ENCODE peak calls at places on chromosome 3, in six cellular contexts. G, J, K, D, L and Y are unnamed samples.

GRCh38 chr3:107753494-107753893 is 230.7 kb downstream of the BBX start:
- DNase-seq in L (peak), K (peak), D (no peak), J (peak), G (no peak), Y (no peak)

GRCh38 chr3:65810277-65810676 is 228.4 kb downstream of the MAGI1 start:
- DNase-seq in L (no peak), G (no peak), K (no peak), D (no peak), J (no peak), Y (no peak)

GRCh38 chr3:189839576-189839975 is 208.4 kb downstream of the TP63 start:
- DNase-seq in D (no peak), L (no peak), K (no peak), G (no peak), J (peak), Y (no peak)

GRCh38 chr3:188830955-188831354 is 340.8 kb upstream of the TPRG1 start:
- DNase-seq in G (no peak), J (no peak), D (no peak), L (no peak), K (no peak), Y (no peak)

GRCh38 chr3:151203053-151203420 is at the start of gene GPR171:
- DNase-seq in G (no peak), K (no peak), D (no peak), L (no peak), J (no peak), Y (no peak)

GRCh38 chr3:141335531-141336042 is 32.7 kb upstream of the ZBTB38 start:
- DNase-seq in K (no peak), D (no peak), G (no peak), J (peak), L (no peak), Y (no peak)

GRCh38 chr3:86969500-86970189 is 21.3 kb downstream of the VGLL3 start:
- DNase-seq in K (no peak), J (peak), D (peak), G (no peak), L (no peak), Y (no peak)

GRCh38 chr3:59660376-59660775 is 610.6 kb upstream of the CFAP20DC start:
- DNase-seq in K (no peak), D (no peak), J (peak), G (no peak), L (no peak), Y (no peak)

GRCh38 chr3:191649626-191650025 is 188.7 kb downstream of the PYDC2 start:
- DNase-seq in D (no peak), L (no peak), G (no peak), J (peak), K (no peak), Y (no peak)

GRCh38 chr3:40621252-40621651 is 96.5 kb downstream of the ZNF621 start:
- DNase-seq in D (no peak), L (no peak), G (no peak), J (no peak), K (no peak), Y (no peak)

GRCh38 chr3:66499881-66500574 is 794 bp downstream of the LRIG1 start:
- DNase-seq in J (peak), K (no peak), G (no peak), D (peak), L (no peak), Y (peak)

GRCh38 chr3:10471337-10471721 is 34.1 kb downstream of the ATP2B2 start:
- DNase-seq in L (peak), D (no peak), K (no peak), J (no peak), G (no peak), Y (no peak)

GRCh38 chr3:101017048-101017447 is 23.8 kb upstream of the ABI3BP start:
- DNase-seq in L (no peak), J (peak), G (no peak), K (no peak), D (no peak), Y (no peak)

GRCh38 chr3:178771511-178771910 is 235.3 kb downstream of the KCNMB2 start:
- DNase-seq in D (no peak), L (no peak), K (no peak), G (no peak), J (peak), Y (no peak)

GRCh38 chr3:180295811-180296210 is 259.1 kb upstream of the PEX5L start:
- DNase-seq in L (no peak), D (no peak), J (peak), K (no peak), G (no peak), Y (no peak)

GRCh38 chr3:126146525-126147146 is 33.8 kb downstream of the ALDH1L1 start:
- DNase-seq in L (no peak), K (no peak), J (no peak), D (no peak), G (no peak), Y (no peak)

GRCh38 chr3:139204756-139205155 is 139.1 kb upstream of the MRPS22 start:
- DNase-seq in G (no peak), J (no peak), K (no peak), D (no peak), L (no peak), Y (no peak)

GRCh38 chr3:157179365-157179803 is 19.4 kb upstream of the CCNL1 start:
- DNase-seq in K (no peak), L (no peak), J (no peak), G (no peak), D (no peak), Y (no peak)

DNA sequence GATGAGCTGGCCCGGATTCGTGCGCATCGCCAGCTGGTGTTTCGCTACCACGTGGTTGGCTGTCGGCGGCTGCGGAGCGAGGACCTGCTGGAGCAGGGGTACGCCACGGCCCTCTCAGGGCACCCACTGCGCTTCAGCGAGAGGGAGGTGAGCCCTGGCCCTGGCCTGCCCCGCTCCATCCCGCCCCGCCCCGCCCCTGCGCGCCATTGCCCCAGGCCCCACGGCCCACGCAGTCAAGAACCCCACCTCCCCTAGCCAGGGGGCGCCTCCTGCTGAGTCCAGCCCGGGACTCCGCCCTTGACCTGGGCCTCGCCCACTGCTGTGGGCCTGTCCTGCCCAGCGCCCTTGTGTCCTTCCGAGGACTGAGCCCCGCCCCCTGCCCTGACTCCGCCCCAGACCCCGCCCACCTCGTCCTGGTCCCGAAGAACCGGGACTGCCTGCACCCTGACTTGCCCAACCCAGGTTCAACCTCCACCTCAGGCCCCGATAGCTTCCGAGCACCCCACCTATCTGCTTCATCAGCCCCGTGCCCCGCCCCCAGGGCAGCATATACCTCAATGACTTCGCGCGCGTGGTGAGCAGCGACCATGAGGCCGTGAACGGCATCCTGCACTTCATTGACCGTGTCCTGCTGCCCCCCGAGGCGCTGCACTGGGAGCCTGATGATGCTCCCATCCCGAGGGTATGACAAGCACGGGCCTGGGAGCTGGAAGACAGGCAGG is 14.8 kb downstream of the NT5DC2 start:
- DNase-seq in D (peak), L (no peak), K (no peak), G (no peak), J (peak), Y (no peak)
- H3K4me3 ChIP-seq in D (peak), L (no peak), K (no peak), G (peak), J (peak), Y (peak)

DNA sequence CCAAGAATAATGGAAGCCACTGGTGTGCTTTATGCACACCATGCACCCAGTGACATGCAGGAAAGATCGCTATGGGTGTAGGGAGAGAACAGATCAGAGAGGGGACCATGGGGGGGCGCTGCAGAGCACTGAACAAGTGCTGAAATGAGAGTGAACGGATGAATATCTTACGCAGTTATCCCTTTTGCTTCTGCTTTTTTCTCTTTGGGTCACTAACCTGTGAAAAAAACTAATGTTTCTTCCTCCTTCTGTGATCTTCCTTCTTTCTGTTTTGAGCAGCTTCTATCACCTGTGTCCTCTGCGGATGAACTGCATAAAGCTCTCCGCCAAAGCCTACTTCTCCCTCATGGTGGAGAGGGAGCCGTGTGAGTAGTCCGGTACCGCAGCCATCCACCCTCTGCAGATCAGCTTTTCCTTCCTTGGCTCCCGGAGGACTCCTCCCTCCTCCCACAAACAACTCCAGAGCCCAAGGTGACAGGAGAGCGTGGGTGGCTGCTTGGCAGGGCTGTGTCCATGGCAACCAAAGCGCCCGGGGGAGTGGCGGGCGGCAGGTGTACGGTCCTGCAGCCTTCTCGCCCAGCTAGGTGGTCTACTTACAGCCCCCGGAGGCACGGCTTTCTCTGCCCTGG is 106.2 kb downstream of the DGKG start:
- DNase-seq in D (peak), L (no peak), J (peak), K (no peak), G (no peak), Y (no peak)
- TF ChIP-seq CTCF in D (peak), L (no peak), J (peak), K (peak), G (no peak), Y (peak)

GRCh38 chr3:15796771-15797599 is 794 bp downstream of the ANKRD28 start:
- DNase-seq in K (peak), J (peak), G (no peak), D (no peak), L (peak), Y (no peak)

GRCh38 chr3:15796331-15796730 is 1.4 kb downstream of the ANKRD28 start:
- DNase-seq in L (no peak), G (no peak), K (no peak), D (no peak), J (peak), Y (no peak)

GRCh38 chr3:15794842-15795562 is 2.8 kb downstream of the ANKRD28 start:
- DNase-seq in J (no peak), D (no peak), G (no peak), K (no peak), L (no peak), Y (no peak)

GRCh38 chr3:15794303-15794771 is 3.4 kb downstream of the ANKRD28 start:
- DNase-seq in J (no peak), D (no peak), L (peak), G (no peak), K (no peak), Y (no peak)

GRCh38 chr3:15795563-15796308 is 2.0 kb downstream of the ANKRD28 start:
- DNase-seq in K (no peak), J (peak), G (no peak), L (no peak), D (no peak), Y (no peak)
- H3K4me3 ChIP-seq in K (peak), J (no peak), G (peak), L (peak), D (no peak), Y (peak)

GRCh38 chr3:143352850-143353550 is 233.4 kb downstream of the CHST2 start:
- DNase-seq in L (no peak), D (no peak), G (no peak), K (no peak), J (no peak), Y (no peak)

GRCh38 chr3:143352031-143352623 is 232.6 kb downstream of the CHST2 start:
- DNase-seq in K (no peak), D (no peak), G (no peak), L (peak), J (no peak), Y (no peak)

GRCh38 chr3:143349455-143349854 is 229.9 kb downstream of the CHST2 start:
- DNase-seq in L (no peak), K (no peak), D (no peak), J (no peak), G (no peak), Y (no peak)

GRCh38 chr3:143344516-143345165 is 225.1 kb downstream of the CHST2 start:
- DNase-seq in K (no peak), G (no peak), L (no peak), D (no peak), J (no peak), Y (no peak)

DNA sequence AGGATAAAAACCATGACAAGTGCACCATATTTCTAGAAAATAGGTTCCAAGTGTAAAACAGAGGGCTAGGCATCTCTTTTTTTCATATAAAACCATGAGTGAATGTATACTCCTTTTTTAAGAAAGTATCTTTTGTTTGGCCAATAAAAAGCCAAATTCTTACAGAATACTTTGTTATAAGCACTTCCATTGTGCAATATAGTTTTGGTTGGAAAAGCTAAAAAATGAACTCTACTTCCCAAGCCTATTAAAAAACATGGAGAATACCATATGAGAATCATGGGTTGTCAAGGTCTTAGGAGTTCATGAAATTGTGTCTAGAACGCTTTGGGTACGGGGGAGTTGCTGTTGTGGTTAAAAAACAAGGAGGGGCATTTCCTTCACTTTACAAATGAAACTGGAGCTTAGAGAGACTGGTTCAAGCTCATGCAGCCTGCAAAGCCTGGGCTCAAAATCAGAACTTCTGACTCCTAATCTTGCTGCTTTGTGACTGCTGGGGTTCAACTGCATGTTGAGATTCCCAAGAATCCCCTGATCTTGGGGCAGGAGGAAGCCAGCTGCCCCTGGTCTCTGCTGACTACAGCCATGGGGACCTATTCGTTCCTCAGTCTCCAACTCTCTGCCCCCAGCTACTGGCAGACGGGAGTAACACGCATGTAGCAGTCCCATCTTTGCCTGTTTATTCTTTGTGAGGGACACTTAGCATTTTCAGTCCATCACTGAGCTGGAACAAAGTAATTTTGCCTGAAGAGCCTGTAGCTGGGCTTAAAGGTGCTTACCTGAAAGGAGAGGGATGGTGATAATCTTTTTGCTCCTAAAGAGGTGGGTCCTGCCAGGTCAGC is 229.1 kb downstream of the CHST2 start:
- DNase-seq in L (no peak), D (no peak), G (no peak), K (no peak), J (no peak), Y (no peak)
- TF ChIP-seq CTCF in L (peak), D (peak), G (peak), K (peak), J (no peak), Y (no peak)